ENCODE peak calls at places on chromosome 2, in nine cellular contexts. D is endothelial cell of umbilical vein, P is transverse colon, U is sigmoid colon, E is HL-60, O is HCT116, G is stomach, R is HepG2, C is GM12878. X is an unnamed sample.

GRCh38 chr2:239882335-239882734 is 142.8 kb downstream of the NDUFA10 start:
- DNase-seq in D (peak; percentile 14), P (peak; percentile 66), U (no peak), E (peak; percentile 31), O (peak; percentile 55), G (peak; percentile 57), R (peak; percentile 55), C (no peak), X (no peak)

GRCh38 chr2:43010428-43011141 is 215.8 kb downstream of the ZFP36L2 start:
- DNase-seq in D (no peak), P (no peak), U (no peak), E (peak; percentile 32), O (no peak), G (peak; percentile 15), R (no peak), C (no peak), X (no peak)

GRCh38 chr2:46239847-46240181 is 57.4 kb upstream of the EPAS1 start:
- DNase-seq in D (no peak), P (no peak), U (no peak), E (no peak), O (no peak), G (no peak), R (no peak), C (peak; percentile 47), X (no peak)

GRCh38 chr2:237540223-237540775 is 26.1 kb upstream of the PRLH start:
- DNase-seq in D (no peak), P (no peak), U (no peak), E (no peak), O (no peak), G (peak; percentile 38), R (no peak), C (no peak), X (no peak)

GRCh38 chr2:207479198-207479785 is 50.5 kb upstream of the CREB1 start:
- DNase-seq in D (no peak), P (no peak), U (no peak), E (no peak), O (no peak), G (no peak), R (peak; percentile 52), C (no peak), X (no peak)

GRCh38 chr2:62663443-62663842 is 42.1 kb upstream of the EHBP1 start:
- DNase-seq in D (peak; percentile 14), P (no peak), U (no peak), E (no peak), O (no peak), G (no peak), R (no peak), C (no peak), X (no peak)

GRCh38 chr2:26605195-26605968 is 35.8 kb downstream of the CIB4 start:
- DNase-seq in D (peak; percentile 52), P (no peak), U (peak; percentile 53), E (peak; percentile 45), O (peak; percentile 61), G (no peak), R (peak; percentile 60), C (peak; percentile 8), X (no peak)

GRCh38 chr2:151840216-151840691 is 12.0 kb upstream of the ARL5A start:
- DNase-seq in D (no peak), P (no peak), U (no peak), E (no peak), O (no peak), G (no peak), R (no peak), C (peak; percentile 82), X (no peak)

GRCh38 chr2:65431417-65432226 is 777 bp downstream of the SPRED2 start:
- DNase-seq in D (peak; percentile 25), P (peak; percentile 48), U (peak; percentile 80), E (peak; percentile 59), O (no peak), G (peak; percentile 37), R (peak; percentile 37), C (no peak), X (peak; percentile 48)

GRCh38 chr2:157875720-157876065 is 437 bp downstream of the ACVR1 start:
- DNase-seq in D (peak; percentile 43), P (peak; percentile 71), U (peak; percentile 75), E (no peak), O (no peak), G (peak; percentile 66), R (peak; percentile 18), C (no peak), X (peak; percentile 50)

GRCh38 chr2:75068546-75068945 is 110.1 kb downstream of the POLE4 start:
- DNase-seq in D (no peak), P (no peak), U (no peak), E (no peak), O (no peak), G (no peak), R (peak; percentile 18), C (no peak), X (no peak)

GRCh38 chr2:118882693-118883336 is 35.4 kb upstream of the EN1 start:
- DNase-seq in D (peak; percentile 35), P (peak; percentile 79), U (peak; percentile 76), E (peak; percentile 87), O (peak; percentile 57), G (peak; percentile 62), R (peak; percentile 59), C (no peak), X (peak; percentile 82)

GRCh38 chr2:211745295-211746097 is 793.1 kb downstream of the ERBB4 start:
- DNase-seq in D (peak; percentile 56), P (peak; percentile 29), U (no peak), E (peak; percentile 69), O (peak; percentile 51), G (peak; percentile 47), R (peak; percentile 71), C (no peak), X (no peak)

GRCh38 chr2:105243961-105244360 is 2.4 kb downstream of the GPR45 start:
- DNase-seq in D (no peak), P (no peak), U (no peak), E (no peak), O (no peak), G (no peak), R (peak; percentile 34), C (no peak), X (no peak)

GRCh38 chr2:15675456-15676195 is 84.0 kb downstream of the DDX1 start:
- DNase-seq in D (no peak), P (no peak), U (no peak), E (no peak), O (no peak), G (no peak), R (no peak), C (no peak), X (no peak)

GRCh38 chr2:157747695-157748370 is 119.2 kb upstream of the ACVR1C start:
- DNase-seq in D (no peak), P (no peak), U (peak; percentile 71), E (no peak), O (no peak), G (no peak), R (no peak), C (peak; percentile 28), X (no peak)

GRCh38 chr2:213261715-213262114 is 22.5 kb upstream of the SPAG16 start:
- DNase-seq in D (no peak), P (no peak), U (no peak), E (no peak), O (no peak), G (no peak), R (no peak), C (no peak), X (no peak)

GRCh38 chr2:202311823-202312388 is 46.3 kb downstream of the NOP58 start:
- DNase-seq in D (no peak), P (no peak), U (no peak), E (no peak), O (no peak), G (no peak), R (no peak), C (no peak), X (no peak)

GRCh38 chr2:202307690-202308089 is 42.1 kb downstream of the NOP58 start:
- DNase-seq in D (peak; percentile 33), P (no peak), U (no peak), E (no peak), O (no peak), G (no peak), R (no peak), C (no peak), X (no peak)

DNA sequence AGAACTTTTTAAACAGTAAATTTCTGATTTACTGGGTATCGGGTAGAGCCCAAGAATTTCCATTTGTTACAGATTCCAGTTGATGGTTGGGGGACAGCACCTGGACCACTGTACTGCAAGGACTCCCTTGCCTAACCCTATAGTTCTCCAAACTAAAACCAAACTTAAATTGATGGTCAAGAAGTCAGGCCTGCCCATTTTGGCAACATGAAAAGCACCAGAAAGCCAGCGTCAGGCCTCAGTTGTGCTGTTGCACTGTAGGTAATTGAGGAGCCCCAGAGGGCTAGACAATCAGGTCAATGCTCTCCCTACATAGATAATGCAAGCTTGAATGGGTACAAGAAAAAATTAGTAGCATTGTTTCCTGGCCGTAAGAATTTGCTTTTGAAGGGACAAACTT is 40.5 kb downstream of the NOP58 start:
- DNase-seq in D (no peak), P (no peak), U (no peak), E (no peak), O (no peak), G (no peak), R (no peak), C (no peak), X (no peak)
- TF ChIP-seq POLR2AphosphoS5 in D (no peak), P (no peak), U (no peak), E (no peak), O (no peak), G (no peak), R (no peak), C (peak; percentile 32), X (no peak)

DNA sequence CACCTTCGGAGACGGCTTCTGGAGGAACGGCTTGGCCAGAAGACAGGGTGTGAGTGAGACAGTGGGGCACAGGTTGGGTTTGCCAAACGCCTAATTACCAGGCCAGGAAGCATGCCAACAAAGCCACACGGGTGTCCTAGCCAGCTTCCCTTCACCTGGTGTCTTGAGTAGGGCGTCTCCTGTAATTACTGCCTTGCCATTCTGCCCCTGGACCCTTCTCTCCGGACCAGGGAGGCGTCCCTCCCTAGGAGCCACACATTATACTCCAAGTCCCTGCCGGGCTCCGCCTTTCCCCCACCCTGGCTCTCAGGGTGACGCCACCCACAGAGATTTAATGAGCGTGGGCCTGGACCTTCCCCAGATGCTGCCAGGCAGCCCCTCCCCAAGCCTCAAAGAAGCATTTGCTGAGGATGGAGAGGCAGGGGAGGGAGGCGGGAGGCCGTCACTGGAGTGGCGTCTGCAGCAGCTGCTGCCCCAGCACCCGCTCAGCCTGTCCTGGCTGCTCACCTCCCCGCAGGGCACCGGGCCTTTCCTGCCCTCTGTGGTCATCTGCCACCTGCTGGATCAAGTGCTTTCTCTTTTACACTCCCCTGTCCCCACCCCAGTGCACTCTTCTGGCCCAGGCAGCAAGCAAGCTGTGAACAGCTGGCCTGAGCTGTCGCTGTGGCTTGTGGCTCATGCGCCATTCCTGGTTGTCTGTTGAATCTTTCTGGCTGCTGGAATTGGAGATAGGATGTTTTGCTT is 20.7 kb downstream of the FOSL2 start:
- DNase-seq in D (no peak), P (peak; percentile 63), U (peak; percentile 73), E (no peak), O (no peak), G (no peak), R (no peak), C (no peak), X (peak; percentile 58)
- TF ChIP-seq CTCF in D (peak; percentile 4), P (peak; percentile 24), U (peak; percentile 15), E (no peak), O (no peak), G (no peak), R (peak; percentile 51), C (no peak), X (peak; percentile 21)

GRCh38 chr2:18560797-18561085 is 288 bp upstream of the RDH14 start:
- DNase-seq in D (no peak), P (no peak), U (no peak), E (no peak), O (no peak), G (no peak), R (no peak), C (no peak), X (no peak)
- TF ChIP-seq POLR2AphosphoS5 in D (no peak), P (no peak), U (no peak), E (no peak), O (peak; percentile 89), G (no peak), R (peak; percentile 94), C (peak; percentile 33), X (no peak)

GRCh38 chr2:49619804-49620203 is 465.5 kb upstream of the FSHR start:
- DNase-seq in D (no peak), P (no peak), U (no peak), E (no peak), O (no peak), G (no peak), R (peak; percentile 18), C (no peak), X (no peak)
- TF ChIP-seq CTCF in D (no peak), P (no peak), U (no peak), E (no peak), O (no peak), G (no peak), R (peak; percentile 20), C (peak; percentile 1), X (no peak)

X was measured in upper lobe of left lung.